ENCODE peak calls at places on chromosomes 5 and 9, in nine cellular contexts. K is IMR-90; X is heart left ventricle; U is cardiac muscle cell; T is CD4-positive, alpha-beta memory T cell; I is uterus; Q is Panc1; B is ovary; M is mammary epithelial cell. H is an unnamed sample.

GRCh38 chr9:134891713-134892112 is 11.1 kb downstream of the FCN2 start:
- DNase-seq in K (no peak), X (no peak), U (no peak), T (no peak), I (no peak), Q (no peak), B (no peak), M (no peak), H (peak)

GRCh38 chr5:142014911-142015584 is 2.2 kb upstream of the GNPDA1 start:
- DNase-seq in K (peak), X (no peak), U (peak), T (peak), I (no peak), Q (peak), B (no peak), M (peak), H (no peak)

GRCh38 chr9:109254317-109254716 is 66.5 kb downstream of the EPB41L4B start:
- DNase-seq in K (peak), X (no peak), U (peak), T (no peak), I (no peak), Q (no peak), B (no peak), M (peak), H (no peak)

GRCh38 chr9:134227451-134228411 is 63.4 kb upstream of the RNU6ATAC start:
- DNase-seq in K (no peak), X (no peak), U (no peak), T (no peak), I (no peak), Q (no peak), B (no peak), M (no peak), H (peak)

GRCh38 chr5:148939676-148940075 is 113.3 kb downstream of the ADRB2 start:
- DNase-seq in K (peak), X (no peak), U (no peak), T (no peak), I (no peak), Q (no peak), B (no peak), M (peak), H (no peak)

GRCh38 chr5:1182633-1183423 is 18.6 kb upstream of the SLC6A19 start:
- DNase-seq in K (no peak), X (peak), U (no peak), T (no peak), I (no peak), Q (no peak), B (no peak), M (no peak), H (peak)

GRCh38 chr9:136765041-136765440 is 723 bp upstream of the LCN15 start:
- DNase-seq in K (no peak), X (peak), U (no peak), T (no peak), I (no peak), Q (no peak), B (no peak), M (no peak), H (no peak)

GRCh38 chr5:142204219-142204618 is 95.6 kb downstream of the NDFIP1 start:
- DNase-seq in K (no peak), X (no peak), U (peak), T (no peak), I (no peak), Q (no peak), B (no peak), M (no peak), H (no peak)

GRCh38 chr9:26888271-26888670 is 4.3 kb downstream of the CAAP1 start:
- DNase-seq in K (peak), X (no peak), U (no peak), T (no peak), I (no peak), Q (no peak), B (no peak), M (no peak), H (no peak)

GRCh38 chr5:122053181-122054109 is 24.6 kb downstream of the LOX start:
- DNase-seq in K (peak), X (no peak), U (peak), T (no peak), I (no peak), Q (no peak), B (no peak), M (no peak), H (no peak)

GRCh38 chr5:100517301-100517974 is 17.7 kb upstream of the FAM174A start:
- DNase-seq in K (no peak), X (no peak), U (no peak), T (no peak), I (no peak), Q (no peak), B (no peak), M (peak), H (no peak)

GRCh38 chr9:111621895-111622480 is 9.1 kb upstream of the DNAJC25 start:
- DNase-seq in K (peak), X (no peak), U (peak), T (no peak), I (peak), Q (peak), B (no peak), M (peak), H (no peak)

GRCh38 chr9:15401266-15401665 is 21.4 kb upstream of the SNAPC3 start:
- DNase-seq in K (peak), X (no peak), U (no peak), T (no peak), I (no peak), Q (no peak), B (no peak), M (no peak), H (no peak)

GRCh38 chr9:109033941-109034700 is 20.8 kb upstream of the CTNNAL1 start:
- DNase-seq in K (no peak), X (no peak), U (no peak), T (no peak), I (no peak), Q (no peak), B (no peak), M (no peak), H (no peak)

GRCh38 chr5:103472820-103473219 is 89.8 kb downstream of the NUDT12 start:
- DNase-seq in K (peak), X (no peak), U (peak), T (no peak), I (no peak), Q (no peak), B (no peak), M (no peak), H (no peak)

GRCh38 chr9:136377351-136378170 is 4.1 kb upstream of the CARD9 start:
- DNase-seq in K (no peak), X (no peak), U (no peak), T (no peak), I (no peak), Q (no peak), B (no peak), M (no peak), H (no peak)

GRCh38 chr9:109556061-109556460 is 58.0 kb upstream of the PTPN3 start:
- DNase-seq in K (no peak), X (no peak), U (no peak), T (no peak), I (no peak), Q (no peak), B (no peak), M (peak), H (no peak)

GRCh38 chr9:92035146-92035545 is 80.1 kb downstream of the SPTLC1 start:
- DNase-seq in K (peak), X (no peak), U (peak), T (no peak), I (no peak), Q (no peak), B (peak), M (no peak), H (no peak)

GRCh38 chr9:33177633-33178032 is 10.5 kb upstream of the B4GALT1 start:
- DNase-seq in K (no peak), X (no peak), U (no peak), T (no peak), I (no peak), Q (no peak), B (no peak), M (no peak), H (no peak)

GRCh38 chr5:148904440-148904839 is 78.0 kb downstream of the ADRB2 start:
- DNase-seq in K (no peak), X (peak), U (no peak), T (no peak), I (no peak), Q (no peak), B (no peak), M (no peak), H (peak)

GRCh38 chr5:151123897-151124751 is 33.5 kb downstream of the ANXA6 start:
- DNase-seq in K (peak), X (peak), U (peak), T (no peak), I (no peak), Q (no peak), B (peak), M (no peak), H (peak)

GRCh38 chr5:72434781-72435437 is 72.3 kb downstream of the ZNF366 start:
- DNase-seq in K (no peak), X (no peak), U (peak), T (no peak), I (no peak), Q (no peak), B (no peak), M (no peak), H (no peak)

GRCh38 chr9:127854169-127854833 is at the start of gene ENG:
- DNase-seq in K (peak), X (peak), U (peak), T (no peak), I (peak), Q (no peak), B (peak), M (peak), H (peak)

GRCh38 chr5:39195198-39195826 is 24.1 kb downstream of the FYB1 start:
- DNase-seq in K (no peak), X (no peak), U (no peak), T (no peak), I (no peak), Q (no peak), B (no peak), M (no peak), H (no peak)

GRCh38 chr5:135465391-135466122 is 13.4 kb upstream of the TIFAB start:
- DNase-seq in K (no peak), X (no peak), U (no peak), T (no peak), I (no peak), Q (no peak), B (no peak), M (no peak), H (peak)

GRCh38 chr9:8558176-8558575 is 758.6 kb upstream of the DMAC1 start:
- DNase-seq in K (peak), X (no peak), U (peak), T (no peak), I (no peak), Q (peak), B (no peak), M (peak), H (no peak)

GRCh38 chr9:122218070-122218884 is 10.5 kb downstream of the LHX6 start:
- DNase-seq in K (no peak), X (no peak), U (peak), T (no peak), I (no peak), Q (no peak), B (no peak), M (no peak), H (no peak)

GRCh38 chr9:96567203-96567700 is 52.4 kb downstream of the CDC14B start:
- DNase-seq in K (no peak), X (no peak), U (peak), T (no peak), I (no peak), Q (no peak), B (no peak), M (no peak), H (no peak)

GRCh38 chr5:169772688-169773087 is 135.6 kb downstream of the DOCK2 start:
- DNase-seq in K (peak), X (no peak), U (no peak), T (no peak), I (no peak), Q (no peak), B (no peak), M (no peak), H (no peak)

GRCh38 chr5:7592910-7593309 is 197.0 kb downstream of the ADCY2 start:
- DNase-seq in K (no peak), X (no peak), U (no peak), T (no peak), I (no peak), Q (no peak), B (no peak), M (no peak), H (no peak)

GRCh38 chr5:54251981-54252380 is 58.4 kb downstream of the ARL15 start:
- DNase-seq in K (peak), X (no peak), U (no peak), T (no peak), I (no peak), Q (no peak), B (no peak), M (peak), H (no peak)

GRCh38 chr5:138874771-138875628 is at the start of gene LRRTM2:
- DNase-seq in K (peak), X (no peak), U (peak), T (no peak), I (no peak), Q (no peak), B (no peak), M (peak), H (no peak)

GRCh38 chr5:157294692-157295091 is 28.8 kb downstream of the CYFIP2 start:
- DNase-seq in K (no peak), X (no peak), U (no peak), T (no peak), I (no peak), Q (no peak), B (no peak), M (no peak), H (no peak)

GRCh38 chr5:6819521-6819920 is 106.3 kb downstream of the TENT4A start:
- DNase-seq in K (no peak), X (no peak), U (no peak), T (no peak), I (no peak), Q (no peak), B (no peak), M (no peak), H (no peak)

GRCh38 chr5:123176224-123176937 is 87.3 kb downstream of the PRDM6 start:
- DNase-seq in K (peak), X (no peak), U (peak), T (no peak), I (no peak), Q (no peak), B (no peak), M (no peak), H (no peak)

GRCh38 chr5:16061163-16061562 is 118.4 kb downstream of the MARCHF11 start:
- DNase-seq in K (no peak), X (no peak), U (no peak), T (no peak), I (no peak), Q (no peak), B (no peak), M (no peak), H (no peak)

GRCh38 chr5:127988149-127988755 is 95.3 kb upstream of the SLC12A2 start:
- DNase-seq in K (peak), X (no peak), U (peak), T (no peak), I (no peak), Q (peak), B (no peak), M (peak), H (no peak)

GRCh38 chr9:77094150-77094549 is 74.7 kb downstream of the FOXB2 start:
- DNase-seq in K (no peak), X (no peak), U (no peak), T (no peak), I (no peak), Q (no peak), B (no peak), M (no peak), H (no peak)
- H3K27ac ChIP-seq in K (no peak), X (no peak), U (no peak), T (no peak), I (no peak), Q (no peak), B (no peak), M (no peak), H (no peak)

DNA sequence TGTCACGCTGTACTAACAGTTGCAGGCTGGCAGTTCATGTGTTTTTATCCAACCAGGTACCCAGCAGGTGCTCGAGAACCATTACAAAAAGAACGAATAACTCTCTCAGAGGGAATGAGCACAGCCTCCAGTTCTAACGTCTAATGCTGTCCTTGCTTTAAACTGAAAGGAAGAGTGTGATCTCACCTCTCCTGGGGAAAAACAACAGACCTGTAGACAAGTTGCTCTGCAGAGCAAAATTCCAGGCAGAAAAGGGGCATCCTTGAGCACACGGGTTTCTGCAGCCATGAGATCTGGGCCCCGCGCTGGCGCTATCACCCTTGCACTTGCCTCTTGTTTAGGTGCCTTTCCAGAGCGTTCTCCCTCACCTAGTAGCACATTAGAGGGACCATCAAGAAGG is 92.5 kb upstream of the DNAH5 start:
- DNase-seq in K (peak), X (no peak), U (no peak), T (no peak), I (no peak), Q (peak), B (no peak), M (peak), H (no peak)
- H3K27ac ChIP-seq in K (peak), X (no peak), U (no peak), T (no peak), I (no peak), Q (peak), B (no peak), M (peak), H (peak)

DNA sequence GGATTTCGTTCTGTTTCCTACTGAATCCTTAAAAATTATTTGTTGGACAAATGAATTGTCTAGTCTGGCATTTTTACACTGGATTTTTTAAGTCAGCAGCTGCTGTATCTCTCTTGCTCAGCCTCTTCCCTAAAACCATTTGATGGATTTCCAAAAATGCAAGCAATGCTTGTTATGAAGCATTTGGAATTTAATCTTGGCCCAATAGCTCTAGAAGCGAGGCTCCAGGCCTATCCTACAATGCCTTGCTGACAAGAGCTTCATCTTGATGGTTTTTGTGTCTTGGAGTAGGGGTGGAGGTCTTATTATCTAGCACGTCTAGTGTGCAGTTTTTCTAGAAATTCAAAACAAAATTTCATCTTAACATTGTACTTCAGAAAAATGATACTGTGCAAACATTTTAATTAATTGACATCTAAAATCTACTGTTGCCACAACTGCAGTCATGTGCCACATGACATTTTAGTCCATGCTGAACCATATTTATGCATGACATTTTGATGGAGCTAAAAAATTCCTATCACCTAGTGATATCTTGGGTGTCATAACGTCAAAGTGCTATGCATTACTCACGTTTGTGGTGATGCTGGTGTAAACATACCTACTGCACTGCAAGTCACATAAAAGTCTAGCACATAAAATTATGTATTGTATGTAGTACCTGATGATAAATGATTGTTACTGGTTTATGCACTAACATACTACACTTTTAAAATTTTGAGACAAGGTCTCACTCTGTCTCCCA is 5.9 kb upstream of the RAD23B start:
- DNase-seq in K (peak), X (no peak), U (peak), T (no peak), I (no peak), Q (no peak), B (no peak), M (no peak), H (no peak)
- H3K27ac ChIP-seq in K (peak), X (no peak), U (no peak), T (no peak), I (no peak), Q (no peak), B (no peak), M (no peak), H (no peak)

GRCh38 chr5:56838409-56839039 is 23.2 kb downstream of the MAP3K1 start:
- DNase-seq in K (peak), X (no peak), U (peak), T (peak), I (no peak), Q (no peak), B (no peak), M (peak), H (no peak)

GRCh38 chr5:56837386-56837785 is 22.0 kb downstream of the MAP3K1 start:
- DNase-seq in K (no peak), X (no peak), U (no peak), T (no peak), I (no peak), Q (no peak), B (no peak), M (no peak), H (no peak)

GRCh38 chr5:56837956-56838355 is 22.6 kb downstream of the MAP3K1 start:
- DNase-seq in K (no peak), X (no peak), U (no peak), T (no peak), I (no peak), Q (no peak), B (no peak), M (no peak), H (no peak)

GRCh38 chr5:56840597-56840996 is 25.2 kb downstream of the MAP3K1 start:
- DNase-seq in K (no peak), X (no peak), U (no peak), T (no peak), I (no peak), Q (no peak), B (no peak), M (no peak), H (no peak)

DNA sequence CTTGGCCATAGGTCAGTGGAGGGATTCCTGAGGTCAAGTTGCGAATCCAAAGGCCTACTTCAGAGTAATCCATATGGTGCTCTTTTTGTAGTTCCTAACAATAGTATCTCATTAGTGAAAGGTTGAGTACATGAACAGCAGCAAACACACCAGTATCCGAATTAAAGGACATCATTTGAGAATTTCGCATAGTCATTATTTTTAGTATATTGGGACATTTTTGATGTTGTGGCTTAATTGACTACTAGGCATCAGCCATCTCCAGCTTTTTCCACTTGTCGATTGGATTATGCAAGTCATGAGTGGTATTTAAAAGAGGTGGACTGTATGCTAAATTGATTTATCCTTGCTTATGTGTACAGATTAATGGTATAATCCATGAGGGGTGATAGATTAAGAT is 23.7 kb downstream of the MAP3K1 start:
- DNase-seq in K (no peak), X (no peak), U (no peak), T (no peak), I (no peak), Q (no peak), B (no peak), M (no peak), H (no peak)
- H3K27ac ChIP-seq in K (peak), X (peak), U (peak), T (peak), I (peak), Q (peak), B (no peak), M (peak), H (no peak)

GRCh38 chr5:178372091-178372695 is 139.6 kb upstream of the PHYKPL start:
- DNase-seq in K (no peak), X (no peak), U (no peak), T (no peak), I (peak), Q (no peak), B (no peak), M (no peak), H (no peak)
- H3K27ac ChIP-seq in K (no peak), X (peak), U (no peak), T (no peak), I (peak), Q (no peak), B (no peak), M (no peak), H (no peak)

GRCh38 chr5:76473676-76474075 is 70.6 kb downstream of the IQGAP2 start:
- DNase-seq in K (no peak), X (no peak), U (no peak), T (peak), I (no peak), Q (no peak), B (no peak), M (no peak), H (no peak)
- H3K27ac ChIP-seq in K (no peak), X (no peak), U (no peak), T (peak), I (no peak), Q (no peak), B (no peak), M (no peak), H (peak)